ENCODE peak calls at places on chromosomes 16 and 17, in six cellular contexts. One of them, this sample, is unnamed.

GRCh38 chr17:50356892-50357510 is 11.1 kb downstream of the XYLT2 start:
- DNase-seq in uterus: no peak
- DNase-seq in fibroblast of pulmonary artery: no peak
- DNase-seq in HCT116: no peak
- DNase-seq in fibroblast of villous mesenchyme: no peak
- DNase-seq in tibial artery: peak
- DNase-seq in this sample: no peak

GRCh38 chr16:55663770-55664677 is 8.2 kb downstream of the SLC6A2 start:
- DNase-seq in uterus: no peak
- DNase-seq in fibroblast of pulmonary artery: no peak
- DNase-seq in HCT116: no peak
- DNase-seq in fibroblast of villous mesenchyme: no peak
- DNase-seq in tibial artery: peak
- DNase-seq in this sample: no peak

GRCh38 chr17:45248132-45248936 is 13.6 kb downstream of the SPATA32 start:
- DNase-seq in uterus: no peak
- DNase-seq in fibroblast of pulmonary artery: no peak
- DNase-seq in HCT116: no peak
- DNase-seq in fibroblast of villous mesenchyme: no peak
- DNase-seq in tibial artery: no peak
- DNase-seq in this sample: no peak

GRCh38 chr16:21554795-21555585 is 44.4 kb upstream of the METTL9 start:
- DNase-seq in uterus: peak
- DNase-seq in fibroblast of pulmonary artery: peak
- DNase-seq in HCT116: peak
- DNase-seq in fibroblast of villous mesenchyme: peak
- DNase-seq in tibial artery: peak
- DNase-seq in this sample: peak

GRCh38 chr17:79966681-79967080 is 69.0 kb downstream of the TBC1D16 start:
- DNase-seq in uterus: no peak
- DNase-seq in fibroblast of pulmonary artery: no peak
- DNase-seq in HCT116: no peak
- DNase-seq in fibroblast of villous mesenchyme: peak
- DNase-seq in tibial artery: no peak
- DNase-seq in this sample: no peak

GRCh38 chr17:28879886-28880571 is 17.5 kb downstream of the FLOT2 start:
- DNase-seq in uterus: no peak
- DNase-seq in fibroblast of pulmonary artery: no peak
- DNase-seq in HCT116: no peak
- DNase-seq in fibroblast of villous mesenchyme: no peak
- DNase-seq in tibial artery: no peak
- DNase-seq in this sample: no peak

GRCh38 chr17:72576289-72576759 is 455.5 kb downstream of the SOX9 start:
- DNase-seq in uterus: no peak
- DNase-seq in fibroblast of pulmonary artery: no peak
- DNase-seq in HCT116: no peak
- DNase-seq in fibroblast of villous mesenchyme: no peak
- DNase-seq in tibial artery: no peak
- DNase-seq in this sample: no peak

GRCh38 chr16:8376430-8376829 is 213.9 kb downstream of the TMEM114 start:
- DNase-seq in uterus: no peak
- DNase-seq in fibroblast of pulmonary artery: no peak
- DNase-seq in HCT116: no peak
- DNase-seq in fibroblast of villous mesenchyme: no peak
- DNase-seq in tibial artery: no peak
- DNase-seq in this sample: no peak

GRCh38 chr16:19912445-19913305 is 28.0 kb upstream of the GPRC5B start:
- DNase-seq in uterus: no peak
- DNase-seq in fibroblast of pulmonary artery: peak
- DNase-seq in HCT116: peak
- DNase-seq in fibroblast of villous mesenchyme: peak
- DNase-seq in tibial artery: no peak
- DNase-seq in this sample: peak

GRCh38 chr16:16067127-16067526 is 117.7 kb downstream of the ABCC1 start:
- DNase-seq in uterus: no peak
- DNase-seq in fibroblast of pulmonary artery: no peak
- DNase-seq in HCT116: no peak
- DNase-seq in fibroblast of villous mesenchyme: peak
- DNase-seq in tibial artery: peak
- DNase-seq in this sample: no peak

GRCh38 chr17:8015236-8015956 is 13.0 kb downstream of the GUCY2D start:
- DNase-seq in uterus: no peak
- DNase-seq in fibroblast of pulmonary artery: no peak
- DNase-seq in HCT116: no peak
- DNase-seq in fibroblast of villous mesenchyme: no peak
- DNase-seq in tibial artery: no peak
- DNase-seq in this sample: no peak

GRCh38 chr17:1491406-1492248 is 859 bp downstream of the MYO1C start:
- DNase-seq in uterus: peak
- DNase-seq in fibroblast of pulmonary artery: no peak
- DNase-seq in HCT116: no peak
- DNase-seq in fibroblast of villous mesenchyme: peak
- DNase-seq in tibial artery: peak
- DNase-seq in this sample: no peak

GRCh38 chr17:49290690-49291326 is 60.2 kb upstream of the PHOSPHO1 start:
- DNase-seq in uterus: no peak
- DNase-seq in fibroblast of pulmonary artery: peak
- DNase-seq in HCT116: peak
- DNase-seq in fibroblast of villous mesenchyme: peak
- DNase-seq in tibial artery: no peak
- DNase-seq in this sample: no peak

GRCh38 chr17:2925011-2925410 is 128.8 kb downstream of the RAP1GAP2 start:
- DNase-seq in uterus: no peak
- DNase-seq in fibroblast of pulmonary artery: no peak
- DNase-seq in HCT116: no peak
- DNase-seq in fibroblast of villous mesenchyme: no peak
- DNase-seq in tibial artery: no peak
- DNase-seq in this sample: no peak

GRCh38 chr16:26717826-26718225 is 348.9 kb upstream of the C16orf82 start:
- DNase-seq in uterus: no peak
- DNase-seq in fibroblast of pulmonary artery: no peak
- DNase-seq in HCT116: no peak
- DNase-seq in fibroblast of villous mesenchyme: no peak
- DNase-seq in tibial artery: no peak
- DNase-seq in this sample: no peak

GRCh38 chr17:43584666-43585102 is 38.5 kb upstream of the ETV4 start:
- DNase-seq in uterus: no peak
- DNase-seq in fibroblast of pulmonary artery: peak
- DNase-seq in HCT116: no peak
- DNase-seq in fibroblast of villous mesenchyme: peak
- DNase-seq in tibial artery: no peak
- DNase-seq in this sample: no peak

GRCh38 chr16:19375561-19376158 is 42.0 kb upstream of the TMC5 start:
- DNase-seq in uterus: peak
- DNase-seq in fibroblast of pulmonary artery: peak
- DNase-seq in HCT116: peak
- DNase-seq in fibroblast of villous mesenchyme: peak
- DNase-seq in tibial artery: no peak
- DNase-seq in this sample: no peak

GRCh38 chr17:68705331-68706166 is 104.4 kb upstream of the FAM20A start:
- DNase-seq in uterus: no peak
- DNase-seq in fibroblast of pulmonary artery: no peak
- DNase-seq in HCT116: no peak
- DNase-seq in fibroblast of villous mesenchyme: peak
- DNase-seq in tibial artery: no peak
- DNase-seq in this sample: no peak

GRCh38 chr17:79090503-79091372 is 16.1 kb downstream of the ENGASE start:
- DNase-seq in uterus: no peak
- DNase-seq in fibroblast of pulmonary artery: peak
- DNase-seq in HCT116: no peak
- DNase-seq in fibroblast of villous mesenchyme: peak
- DNase-seq in tibial artery: no peak
- DNase-seq in this sample: no peak

GRCh38 chr17:66636111-66636510 is 198.8 kb upstream of the CACNG5 start:
- DNase-seq in uterus: no peak
- DNase-seq in fibroblast of pulmonary artery: peak
- DNase-seq in HCT116: no peak
- DNase-seq in fibroblast of villous mesenchyme: peak
- DNase-seq in tibial artery: no peak
- DNase-seq in this sample: peak

GRCh38 chr17:48944519-48945260 is at the start of gene SNF8:
- DNase-seq in uterus: peak
- DNase-seq in fibroblast of pulmonary artery: peak
- DNase-seq in HCT116: peak
- DNase-seq in fibroblast of villous mesenchyme: peak
- DNase-seq in tibial artery: peak
- DNase-seq in this sample: peak

GRCh38 chr17:43556292-43556691 is 10.2 kb upstream of the ETV4 start:
- DNase-seq in uterus: no peak
- DNase-seq in fibroblast of pulmonary artery: no peak
- DNase-seq in HCT116: no peak
- DNase-seq in fibroblast of villous mesenchyme: peak
- DNase-seq in tibial artery: peak
- DNase-seq in this sample: no peak

GRCh38 chr16:64452446-64452845 is 669.4 kb downstream of the CDH11 start:
- DNase-seq in uterus: no peak
- DNase-seq in fibroblast of pulmonary artery: no peak
- DNase-seq in HCT116: no peak
- DNase-seq in fibroblast of villous mesenchyme: no peak
- DNase-seq in tibial artery: no peak
- DNase-seq in this sample: no peak

GRCh38 chr17:5203908-5204294 is 12.2 kb upstream of the ZNF594 start:
- DNase-seq in uterus: no peak
- DNase-seq in fibroblast of pulmonary artery: peak
- DNase-seq in HCT116: no peak
- DNase-seq in fibroblast of villous mesenchyme: peak
- DNase-seq in tibial artery: no peak
- DNase-seq in this sample: no peak

GRCh38 chr17:48637323-48638260 is 11.4 kb upstream of the HOXB9 start:
- DNase-seq in uterus: no peak
- DNase-seq in fibroblast of pulmonary artery: peak
- DNase-seq in HCT116: no peak
- DNase-seq in fibroblast of villous mesenchyme: peak
- DNase-seq in tibial artery: no peak
- DNase-seq in this sample: peak

GRCh38 chr17:69223809-69224208 is 4.8 kb downstream of the ABCA10 start:
- DNase-seq in uterus: no peak
- DNase-seq in fibroblast of pulmonary artery: peak
- DNase-seq in HCT116: no peak
- DNase-seq in fibroblast of villous mesenchyme: peak
- DNase-seq in tibial artery: no peak
- DNase-seq in this sample: peak

GRCh38 chr17:51907041-51907440 is 251.5 kb downstream of the CA10 start:
- DNase-seq in uterus: no peak
- DNase-seq in fibroblast of pulmonary artery: no peak
- DNase-seq in HCT116: no peak
- DNase-seq in fibroblast of villous mesenchyme: no peak
- DNase-seq in tibial artery: no peak
- DNase-seq in this sample: no peak

GRCh38 chr17:83091257-83092141 is 12.1 kb downstream of the METRNL start:
- DNase-seq in uterus: no peak
- DNase-seq in fibroblast of pulmonary artery: no peak
- DNase-seq in HCT116: no peak
- DNase-seq in fibroblast of villous mesenchyme: no peak
- DNase-seq in tibial artery: no peak
- DNase-seq in this sample: no peak

GRCh38 chr17:18042969-18043368 is 3.8 kb downstream of the GID4 start:
- DNase-seq in uterus: no peak
- DNase-seq in fibroblast of pulmonary artery: no peak
- DNase-seq in HCT116: no peak
- DNase-seq in fibroblast of villous mesenchyme: no peak
- DNase-seq in tibial artery: no peak
- DNase-seq in this sample: no peak
- H3K4me3 ChIP-seq in uterus: no peak
- H3K4me3 ChIP-seq in fibroblast of pulmonary artery: no peak
- H3K4me3 ChIP-seq in HCT116: no peak
- H3K4me3 ChIP-seq in fibroblast of villous mesenchyme: no peak
- H3K4me3 ChIP-seq in tibial artery: no peak
- H3K4me3 ChIP-seq in this sample: no peak

GRCh38 chr17:39527220-39527813 is 66.0 kb downstream of the CDK12 start:
- DNase-seq in uterus: no peak
- DNase-seq in fibroblast of pulmonary artery: peak
- DNase-seq in HCT116: peak
- DNase-seq in fibroblast of villous mesenchyme: peak
- DNase-seq in tibial artery: no peak
- DNase-seq in this sample: no peak
- TF ChIP-seq CTCF in uterus: peak
- TF ChIP-seq CTCF in fibroblast of pulmonary artery: peak
- TF ChIP-seq CTCF in HCT116: peak
- TF ChIP-seq CTCF in fibroblast of villous mesenchyme: peak
- TF ChIP-seq CTCF in tibial artery: peak
- TF ChIP-seq CTCF in this sample: peak

GRCh38 chr17:40104570-40105471 is 4.4 kb upstream of the NR1D1 start:
- DNase-seq in uterus: peak
- DNase-seq in fibroblast of pulmonary artery: no peak
- DNase-seq in HCT116: no peak
- DNase-seq in fibroblast of villous mesenchyme: no peak
- DNase-seq in tibial artery: no peak
- DNase-seq in this sample: no peak
- H3K4me3 ChIP-seq in uterus: no peak
- H3K4me3 ChIP-seq in fibroblast of pulmonary artery: no peak
- H3K4me3 ChIP-seq in HCT116: no peak
- H3K4me3 ChIP-seq in fibroblast of villous mesenchyme: no peak
- H3K4me3 ChIP-seq in tibial artery: no peak
- H3K4me3 ChIP-seq in this sample: no peak

GRCh38 chr17:19417611-19418010 is 6.6 kb downstream of the RNF112 start:
- DNase-seq in uterus: no peak
- DNase-seq in fibroblast of pulmonary artery: no peak
- DNase-seq in HCT116: no peak
- DNase-seq in fibroblast of villous mesenchyme: no peak
- DNase-seq in tibial artery: no peak
- DNase-seq in this sample: no peak

GRCh38 chr17:19421926-19422325 is 10.9 kb downstream of the RNF112 start:
- DNase-seq in uterus: no peak
- DNase-seq in fibroblast of pulmonary artery: no peak
- DNase-seq in HCT116: no peak
- DNase-seq in fibroblast of villous mesenchyme: no peak
- DNase-seq in tibial artery: no peak
- DNase-seq in this sample: no peak

GRCh38 chr17:19415311-19415710 is 4.3 kb downstream of the RNF112 start:
- DNase-seq in uterus: no peak
- DNase-seq in fibroblast of pulmonary artery: no peak
- DNase-seq in HCT116: no peak
- DNase-seq in fibroblast of villous mesenchyme: no peak
- DNase-seq in tibial artery: no peak
- DNase-seq in this sample: no peak

GRCh38 chr17:19415806-19416775 is 5.1 kb downstream of the RNF112 start:
- DNase-seq in uterus: no peak
- DNase-seq in fibroblast of pulmonary artery: no peak
- DNase-seq in HCT116: no peak
- DNase-seq in fibroblast of villous mesenchyme: no peak
- DNase-seq in tibial artery: no peak
- DNase-seq in this sample: no peak

DNA sequence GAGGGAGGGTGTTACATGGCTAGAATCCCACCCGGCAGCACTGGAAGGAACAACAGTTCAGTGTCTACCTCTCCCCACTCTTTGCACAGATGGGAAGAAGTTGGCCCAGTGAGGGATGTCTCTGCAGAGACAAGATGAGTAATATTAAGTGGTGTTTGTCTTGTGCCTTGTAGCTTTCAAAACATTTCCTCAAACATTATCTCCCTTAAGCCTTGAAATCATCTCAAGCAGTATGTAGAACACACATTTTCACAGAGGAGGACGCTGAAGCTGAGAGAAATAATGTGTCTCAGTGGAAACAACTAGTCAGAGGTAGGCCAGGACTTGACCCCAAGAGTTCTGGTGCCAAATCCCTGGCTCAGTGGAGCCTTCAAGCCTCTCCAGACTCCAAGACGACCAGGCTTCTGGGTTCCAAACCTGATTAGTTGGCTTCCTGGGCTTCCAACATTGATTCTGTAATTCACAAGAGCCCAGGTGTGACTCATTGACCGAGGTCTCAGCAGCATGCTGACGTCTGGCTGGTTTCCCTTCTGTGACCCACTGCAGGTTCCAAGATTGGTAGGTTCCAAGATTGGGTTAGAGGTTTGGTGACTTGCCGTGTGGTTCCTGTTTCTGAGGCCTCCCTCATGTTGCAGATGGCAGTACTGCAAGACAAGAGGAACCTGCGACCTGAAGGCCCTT is 7.4 kb downstream of the RNF112 start:
- DNase-seq in uterus: no peak
- DNase-seq in fibroblast of pulmonary artery: peak
- DNase-seq in HCT116: no peak
- DNase-seq in fibroblast of villous mesenchyme: peak
- DNase-seq in tibial artery: no peak
- DNase-seq in this sample: no peak
- TF ChIP-seq CTCF in uterus: no peak
- TF ChIP-seq CTCF in fibroblast of pulmonary artery: peak
- TF ChIP-seq CTCF in HCT116: no peak
- TF ChIP-seq CTCF in fibroblast of villous mesenchyme: no peak
- TF ChIP-seq CTCF in tibial artery: no peak
- TF ChIP-seq CTCF in this sample: no peak

This sample was measured in kidney epithelial cell.